ENCODE peak calls at places on chromosomes 6 and 20, in ten cellular contexts. V is body of pancreas, N is lower leg skin, O is fibroblast of mammary gland, R is kidney, F is ovary, I is fibroblast of villous mesenchyme, H is fibroblast of the aortic adventitia, L is PC-3, B is endodermal cell. Y is an unnamed sample.

GRCh38 chr20:58636983-58637421 is 14.1 kb upstream of the STX16 start:
- DNase-seq in V (no peak), N (no peak), O (no peak), R (peak; percentile 35), F (no peak), I (no peak), H (no peak), L (no peak), B (peak; percentile 68), Y (no peak)

GRCh38 chr6:47109281-47109680 is 67.1 kb upstream of the ADGRF1 start:
- DNase-seq in V (no peak), N (no peak), O (no peak), R (no peak), F (no peak), I (no peak), H (no peak), L (no peak), B (no peak), Y (peak; percentile 42)

GRCh38 chr20:1656844-1657243 is 735 bp downstream of the SIRPG start:
- DNase-seq in V (no peak), N (no peak), O (no peak), R (no peak), F (no peak), I (no peak), H (no peak), L (no peak), B (no peak), Y (no peak)

GRCh38 chr20:20215976-20216727 is 151.8 kb upstream of the INSM1 start:
- DNase-seq in V (peak; percentile 13), N (no peak), O (no peak), R (no peak), F (no peak), I (no peak), H (no peak), L (no peak), B (no peak), Y (no peak)

GRCh38 chr20:44856847-44857448 is 28.6 kb upstream of the YWHAB start:
- DNase-seq in V (no peak), N (no peak), O (peak; percentile 16), R (no peak), F (no peak), I (no peak), H (no peak), L (peak; percentile 36), B (no peak), Y (no peak)

GRCh38 chr6:154343473-154344308 is 12.9 kb downstream of the IPCEF1 start:
- DNase-seq in V (peak; percentile 88), N (peak; percentile 72), O (peak; percentile 68), R (peak; percentile 91), F (peak; percentile 38), I (peak; percentile 65), H (peak; percentile 36), L (peak; percentile 59), B (peak; percentile 90), Y (peak; percentile 44)

GRCh38 chr6:113281014-113281810 is 575.9 kb upstream of the MARCKS start:
- DNase-seq in V (no peak), N (no peak), O (no peak), R (no peak), F (no peak), I (peak; percentile 44), H (no peak), L (no peak), B (no peak), Y (peak; percentile 70)

GRCh38 chr20:19515074-19515473 is 243.0 kb upstream of the RIN2 start:
- DNase-seq in V (no peak), N (no peak), O (no peak), R (no peak), F (no peak), I (no peak), H (no peak), L (no peak), B (no peak), Y (no peak)

GRCh38 chr20:34185766-34186620 is 55.2 kb upstream of the ASIP start:
- DNase-seq in V (no peak), N (peak; percentile 52), O (peak; percentile 72), R (no peak), F (no peak), I (peak; percentile 48), H (peak; percentile 46), L (no peak), B (no peak), Y (peak; percentile 80)

GRCh38 chr6:148293181-148293995 is 49.2 kb upstream of the SASH1 start:
- DNase-seq in V (peak; percentile 51), N (no peak), O (no peak), R (no peak), F (peak; percentile 50), I (no peak), H (no peak), L (no peak), B (no peak), Y (no peak)

GRCh38 chr6:129507059-129507807 is 202.7 kb downstream of the ARHGAP18 start:
- DNase-seq in V (peak; percentile 37), N (no peak), O (no peak), R (no peak), F (no peak), I (no peak), H (no peak), L (no peak), B (no peak), Y (no peak)

DNA sequence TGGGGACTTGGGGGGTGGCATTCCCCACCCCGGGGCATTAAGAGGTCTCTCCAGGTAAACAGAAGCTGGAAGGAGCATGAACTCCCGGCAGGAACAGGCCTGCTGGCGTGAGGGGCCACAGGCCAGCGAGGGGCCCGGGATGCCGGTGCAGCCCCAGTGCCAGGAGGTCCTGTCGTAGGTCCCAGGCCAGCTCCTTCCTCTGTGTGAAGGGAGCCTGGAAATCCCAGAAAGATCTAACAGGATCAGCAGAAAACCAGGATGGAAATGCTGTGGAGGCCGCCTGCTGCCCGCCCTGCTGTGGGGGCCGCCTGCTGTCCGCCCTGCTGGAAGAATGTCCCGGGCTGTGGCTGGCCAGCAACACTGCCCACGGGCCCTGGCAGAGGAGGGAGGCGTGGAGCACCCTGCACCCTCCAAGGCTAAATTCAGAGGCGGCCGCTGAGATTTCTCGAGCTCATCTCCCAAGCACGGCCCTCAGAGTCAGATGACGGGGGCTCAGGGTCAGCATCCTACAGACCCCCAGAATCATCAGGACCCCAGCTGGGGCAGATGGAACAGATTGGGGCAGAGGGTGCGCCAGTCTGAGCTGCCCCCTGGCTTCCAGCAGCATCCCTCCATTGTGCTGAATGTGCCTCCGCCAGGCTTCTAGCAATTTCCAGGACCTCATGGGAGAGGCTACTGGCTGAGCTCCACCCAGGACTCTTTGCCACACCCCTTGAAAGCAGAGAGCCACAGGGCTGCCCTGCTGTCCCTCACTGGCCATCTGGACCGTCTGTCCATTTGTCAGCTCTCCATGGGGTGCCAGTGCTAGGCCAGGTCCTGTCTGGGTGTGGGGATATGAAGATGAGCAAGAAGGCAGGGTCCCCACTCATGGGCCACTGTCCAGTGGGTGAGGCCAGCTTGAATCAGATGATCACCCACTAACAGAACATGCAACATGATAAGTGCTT is 32.2 kb upstream of the SLCO4A1 start:
- DNase-seq in V (no peak), N (no peak), O (no peak), R (peak; percentile 54), F (no peak), I (no peak), H (no peak), L (no peak), B (no peak), Y (no peak)
- TF ChIP-seq CTCF in V (no peak), N (no peak), O (no peak), R (no peak), F (no peak), I (no peak), H (no peak), L (no peak), B (no peak), Y (no peak)

DNA sequence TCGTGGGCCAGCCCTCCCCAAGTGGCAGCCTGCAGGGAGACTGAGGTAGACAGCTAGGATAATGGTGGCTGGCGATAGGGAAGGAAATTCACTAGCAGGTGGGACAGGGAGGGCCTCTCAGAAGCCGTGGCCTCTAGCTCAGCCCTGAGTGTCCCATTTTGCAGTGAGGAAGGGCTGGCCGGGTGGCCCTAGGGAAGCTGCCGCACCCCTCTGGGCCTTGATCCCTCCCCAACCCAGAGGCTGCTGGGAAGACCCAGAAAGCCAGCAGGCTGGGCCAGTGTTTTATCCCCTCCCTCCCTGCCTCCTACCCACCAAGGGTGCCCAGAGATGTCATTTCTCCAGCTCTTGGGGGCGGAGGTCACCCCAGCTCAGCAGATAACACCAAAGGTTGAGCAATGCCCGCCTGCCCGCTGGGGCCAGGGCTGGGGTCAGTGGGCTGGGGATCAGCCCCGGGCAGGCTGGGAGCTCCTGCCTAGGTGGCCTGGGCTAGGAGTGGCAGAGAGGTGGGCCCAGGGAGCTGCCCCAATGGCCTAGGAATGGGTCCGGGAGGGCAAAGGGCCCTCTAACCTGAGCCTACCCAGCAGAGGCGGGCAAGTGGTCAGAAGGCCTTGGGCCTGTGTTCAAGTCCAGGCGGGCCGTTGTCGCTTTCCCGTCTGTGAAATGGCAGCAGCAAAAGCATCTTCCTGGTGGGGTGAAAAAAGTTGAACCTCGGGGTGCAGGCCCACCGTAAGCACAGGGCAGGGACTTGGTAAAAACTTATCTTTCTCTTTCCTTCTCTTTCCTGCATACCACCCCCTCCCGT is 1.6 kb upstream of the CEBPB start:
- DNase-seq in V (no peak), N (peak; percentile 34), O (no peak), R (no peak), F (no peak), I (no peak), H (no peak), L (no peak), B (peak; percentile 55), Y (no peak)
- H3K4me3 ChIP-seq in V (no peak overlapping the region), N (no peak overlapping the region), O (no peak overlapping the region), R (no peak overlapping the region), F (no peak overlapping the region), I (no peak overlapping the region), H (no peak overlapping the region), L (no peak overlapping the region), B (no peak overlapping the region), Y (no peak overlapping the region)

GRCh38 chr20:9978395-9979004 is 56.3 kb upstream of the ANKEF1 start:
- DNase-seq in V (peak; percentile 81), N (peak; percentile 66), O (peak; percentile 95), R (no peak), F (peak; percentile 26), I (peak; percentile 88), H (peak; percentile 92), L (peak; percentile 92), B (peak; percentile 61), Y (peak; percentile 91)
- TF ChIP-seq CTCF in V (peak; percentile 77), N (peak; percentile 53), O (peak; percentile 85), R (peak; percentile 83), F (peak; percentile 70), I (peak; percentile 78), H (peak; percentile 68), L (peak; percentile 98), B (peak; percentile 86), Y (peak; percentile 89)

DNA sequence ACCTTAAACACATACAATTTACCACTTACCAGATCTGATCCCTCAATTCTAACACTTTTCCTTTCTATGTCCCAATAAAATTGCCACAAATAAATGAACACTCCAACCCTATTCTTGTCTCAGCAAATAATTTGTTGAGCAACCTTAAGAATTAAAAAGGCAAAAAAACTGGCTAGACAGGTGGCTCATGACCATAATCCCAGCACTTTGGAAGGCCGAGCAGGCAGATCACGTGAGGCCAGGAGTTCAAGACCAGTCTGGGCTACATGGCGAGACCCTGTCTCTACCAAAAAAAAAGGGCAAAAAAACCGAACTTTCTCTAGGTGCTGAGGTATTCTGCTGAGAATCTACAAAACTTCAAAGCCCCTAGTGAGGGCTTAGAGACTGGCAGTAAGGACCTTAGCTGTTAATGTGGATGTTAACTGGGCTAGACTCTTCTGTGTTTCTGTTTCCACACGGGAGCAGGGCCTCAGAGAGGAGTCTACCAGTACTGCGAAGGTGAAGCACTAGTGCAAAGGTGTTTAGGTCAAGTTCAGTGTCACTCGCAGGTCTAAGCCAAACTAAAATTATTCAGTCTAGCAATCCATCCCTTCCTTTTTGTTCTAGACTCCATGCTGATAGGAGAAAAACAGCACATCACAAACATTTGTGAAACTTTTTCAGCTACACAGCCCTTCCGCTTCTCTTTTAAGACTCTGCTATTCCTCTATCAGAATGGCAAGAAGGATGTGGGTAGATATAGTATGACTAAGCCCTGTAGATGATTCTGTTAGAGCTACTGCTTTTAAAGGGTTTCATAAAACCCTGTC is 2.6 kb downstream of the FASTKD5 start:
- DNase-seq in V (no peak), N (no peak), O (peak; percentile 15), R (no peak), F (no peak), I (no peak), H (peak; percentile 15), L (no peak), B (no peak), Y (no peak)
- H3K4me3 ChIP-seq in V (no peak overlapping the region), N (no peak overlapping the region), O (no peak overlapping the region), R (peak overlapping the region; percentile 3), F (no peak overlapping the region), I (no peak overlapping the region), H (no peak overlapping the region), L (peak overlapping the region; percentile 83), B (peak overlapping the region; percentile 39), Y (no peak overlapping the region)